ENCODE peak calls at places on chromosomes 4 and X, in nine cellular contexts. R, I, M, A, G, U, J, Z and Y are unnamed samples.

GRCh38 chr4:121711263-121712000 is 14.7 kb upstream of the ANXA5 start:
- DNase-seq in R (peak), I (peak), M (peak), A (peak), G (peak), U (no peak), J (peak), Z (peak), Y (no peak)

GRCh38 chrX:130118396-130118795 is 8.1 kb upstream of the ELF4 start:
- DNase-seq in R (no peak), I (peak), M (no peak), A (no peak), G (no peak), U (no peak), J (no peak), Z (no peak), Y (no peak)

GRCh38 chr4:89140168-89140759 is 28.9 kb downstream of the TIGD2 start:
- DNase-seq in R (no peak), I (no peak), M (no peak), A (no peak), G (no peak), U (no peak), J (no peak), Z (no peak), Y (no peak)

GRCh38 chr4:170030121-170030520 is 3.9 kb upstream of the MFAP3L start:
- DNase-seq in R (no peak), I (no peak), M (no peak), A (no peak), G (no peak), U (no peak), J (no peak), Z (no peak), Y (no peak)

GRCh38 chr4:83252782-83253405 is 31.7 kb downstream of the COQ2 start:
- DNase-seq in R (peak), I (peak), M (peak), A (peak), G (no peak), U (peak), J (peak), Z (peak), Y (peak)

GRCh38 chrX:29662759-29663503 is 552.4 kb upstream of the MAGEB2 start:
- DNase-seq in R (no peak), I (peak), M (no peak), A (no peak), G (no peak), U (no peak), J (no peak), Z (no peak), Y (peak)

GRCh38 chr4:141158219-141158618 is 24.9 kb upstream of the RNF150 start:
- DNase-seq in R (no peak), I (peak), M (peak), A (peak), G (no peak), U (no peak), J (peak), Z (no peak), Y (no peak)

GRCh38 chr4:1579834-1580686 is 104.1 kb downstream of the FAM53A start:
- DNase-seq in R (peak), I (no peak), M (peak), A (peak), G (peak), U (peak), J (peak), Z (peak), Y (peak)

GRCh38 chr4:8831221-8832129 is 40.2 kb downstream of the HMX1 start:
- DNase-seq in R (no peak), I (no peak), M (no peak), A (no peak), G (no peak), U (no peak), J (no peak), Z (no peak), Y (no peak)

GRCh38 chrX:120402363-120402762 is 40.5 kb downstream of the ATP1B4 start:
- DNase-seq in R (no peak), I (no peak), M (no peak), A (no peak), G (no peak), U (no peak), J (no peak), Z (no peak), Y (no peak)

GRCh38 chr4:79862842-79863241 is 210.2 kb downstream of the ANTXR2 start:
- DNase-seq in R (no peak), I (no peak), M (no peak), A (no peak), G (no peak), U (no peak), J (no peak), Z (no peak), Y (no peak)

GRCh38 chrX:40996886-40997530 is 88.2 kb upstream of the USP9X start:
- DNase-seq in R (no peak), I (peak), M (peak), A (peak), G (no peak), U (no peak), J (peak), Z (no peak), Y (peak)

GRCh38 chr4:98827661-98828060 is 101.3 kb downstream of the EIF4E start:
- DNase-seq in R (no peak), I (no peak), M (no peak), A (no peak), G (no peak), U (no peak), J (peak), Z (no peak), Y (no peak)

GRCh38 chr4:89006307-89006706 is 50.7 kb downstream of the FAM13A start:
- DNase-seq in R (no peak), I (no peak), M (no peak), A (no peak), G (no peak), U (no peak), J (no peak), Z (no peak), Y (no peak)

GRCh38 chr4:94469221-94469784 is 17.6 kb downstream of the PDLIM5 start:
- DNase-seq in R (no peak), I (no peak), M (no peak), A (no peak), G (no peak), U (no peak), J (no peak), Z (no peak), Y (no peak)

GRCh38 chr4:143773998-143774898 is 73.8 kb upstream of the FREM3 start:
- DNase-seq in R (no peak), I (peak), M (peak), A (peak), G (peak), U (no peak), J (peak), Z (no peak), Y (peak)

GRCh38 chr4:40524642-40525041 is 105.0 kb downstream of the RBM47 start:
- DNase-seq in R (no peak), I (peak), M (no peak), A (no peak), G (no peak), U (no peak), J (no peak), Z (no peak), Y (no peak)

GRCh38 chr4:149077142-149077541 is 634.9 kb upstream of the NR3C2 start:
- DNase-seq in R (no peak), I (peak), M (no peak), A (no peak), G (no peak), U (no peak), J (no peak), Z (no peak), Y (no peak)

GRCh38 chr4:20860878-20861277 is 160.6 kb downstream of the PACRGL start:
- DNase-seq in R (no peak), I (no peak), M (no peak), A (no peak), G (no peak), U (no peak), J (no peak), Z (no peak), Y (no peak)

GRCh38 chr4:153634737-153635353 is 49.2 kb upstream of the TLR2 start:
- DNase-seq in R (no peak), I (peak), M (no peak), A (peak), G (no peak), U (no peak), J (peak), Z (no peak), Y (no peak)

GRCh38 chr4:154189346-154189745 is 302.3 kb downstream of the DCHS2 start:
- DNase-seq in R (no peak), I (no peak), M (no peak), A (no peak), G (no peak), U (no peak), J (no peak), Z (no peak), Y (no peak)

GRCh38 chrX:29172880-29173279 is 585.6 kb downstream of the IL1RAPL1 start:
- DNase-seq in R (no peak), I (peak), M (no peak), A (no peak), G (no peak), U (no peak), J (peak), Z (no peak), Y (no peak)

GRCh38 chr4:119489305-119489704 is 139.3 kb downstream of the PDE5A start:
- DNase-seq in R (no peak), I (peak), M (no peak), A (no peak), G (no peak), U (no peak), J (no peak), Z (no peak), Y (no peak)

GRCh38 chr4:119493419-119493818 is 135.2 kb downstream of the PDE5A start:
- DNase-seq in R (no peak), I (no peak), M (no peak), A (no peak), G (no peak), U (no peak), J (peak), Z (no peak), Y (no peak)

DNA sequence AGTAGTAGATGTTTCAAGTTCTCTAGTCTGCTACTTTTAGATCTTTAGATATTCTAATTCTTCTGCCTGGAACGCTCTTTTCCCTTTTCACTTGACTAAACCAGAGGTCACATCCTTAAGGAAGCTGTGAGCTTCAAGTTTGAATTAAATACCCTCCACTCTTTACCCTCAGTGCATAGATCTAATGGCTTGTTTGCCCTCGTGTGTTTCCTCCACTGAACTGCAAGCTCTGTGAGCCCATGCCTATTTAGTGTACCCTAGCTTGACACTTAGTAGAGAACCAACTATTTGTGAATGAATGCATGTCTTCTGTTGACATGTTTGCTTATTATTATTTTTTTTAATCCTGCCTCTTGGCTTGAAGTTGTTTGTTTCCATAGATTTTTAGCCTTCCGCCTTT is 138.3 kb downstream of the PDE5A start:
- DNase-seq in R (no peak), I (peak), M (no peak), A (peak), G (no peak), U (no peak), J (peak), Z (no peak), Y (no peak)
- H3K27ac ChIP-seq in R (no peak), I (no peak), M (no peak), A (no peak), G (no peak), U (no peak), J (no peak), Z (no peak), Y (no peak)

GRCh38 chr4:185398618-185399017 is 2.0 kb downstream of the ANKRD37 start:
- DNase-seq in R (no peak), I (no peak), M (no peak), A (no peak), G (no peak), U (no peak), J (no peak), Z (no peak), Y (no peak)

GRCh38 chr4:185395255-185395955 is at the start of gene LRP2BP:
- DNase-seq in R (no peak), I (no peak), M (no peak), A (no peak), G (no peak), U (no peak), J (no peak), Z (no peak), Y (peak)

GRCh38 chr4:185396724-185397402 is at the start of gene ANKRD37:
- DNase-seq in R (peak), I (peak), M (no peak), A (peak), G (peak), U (no peak), J (no peak), Z (no peak), Y (no peak)

GRCh38 chr4:185395956-185396723 is 416 bp upstream of the LRP2BP start:
- DNase-seq in R (peak), I (peak), M (peak), A (peak), G (peak), U (peak), J (peak), Z (peak), Y (peak)

GRCh38 chr4:185399466-185399865 is 2.8 kb downstream of the ANKRD37 start:
- DNase-seq in R (no peak), I (no peak), M (no peak), A (no peak), G (no peak), U (no peak), J (no peak), Z (no peak), Y (no peak)
- H3K27ac ChIP-seq in R (no peak), I (no peak), M (no peak), A (no peak), G (no peak), U (no peak), J (no peak), Z (no peak), Y (peak)

DNA sequence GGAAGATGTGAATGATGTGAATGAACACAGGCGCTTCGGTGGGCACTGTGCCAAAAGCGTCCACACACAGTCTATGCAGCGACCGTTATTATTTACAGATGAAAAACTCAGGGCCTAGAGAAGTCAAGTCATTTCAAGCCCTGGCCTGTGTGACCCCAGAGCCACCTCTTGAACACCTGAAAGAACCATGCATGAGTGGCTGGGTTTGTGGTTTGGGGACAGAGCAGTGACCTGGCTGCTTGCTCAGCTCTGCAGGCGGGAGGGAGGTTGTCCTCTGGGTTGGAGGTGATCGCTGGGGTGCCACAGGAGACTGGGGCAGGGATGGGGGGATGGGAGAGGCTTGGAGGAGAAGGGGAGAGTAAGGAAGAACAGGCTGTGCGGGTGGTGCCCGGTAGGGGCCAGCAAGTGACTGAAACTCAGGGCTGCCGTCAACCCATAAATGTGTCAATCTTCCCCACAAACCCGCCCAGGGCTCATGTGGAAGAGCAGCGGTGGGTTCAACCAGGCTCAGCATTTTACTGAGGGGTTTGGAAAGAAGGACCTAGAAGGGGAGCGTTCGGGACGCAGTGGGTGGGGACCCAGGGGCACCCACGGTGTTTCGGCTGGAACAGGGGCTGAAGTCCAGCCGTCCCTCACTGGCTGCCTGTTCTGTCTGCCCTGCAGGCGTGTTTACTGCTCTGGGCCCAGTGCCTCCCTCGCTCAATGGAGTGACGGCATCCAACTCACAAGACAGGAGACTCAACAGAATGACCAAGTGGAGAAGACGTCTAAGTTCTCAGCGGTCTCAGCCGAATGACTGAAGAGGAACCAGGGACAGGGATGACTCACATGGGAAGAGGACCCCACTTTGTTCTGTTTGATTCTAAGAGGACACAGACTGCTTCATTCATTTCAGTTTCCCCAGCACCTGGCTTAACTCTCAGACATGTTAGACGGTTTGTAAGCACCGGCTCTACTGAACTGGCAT is 167.8 kb downstream of the AFAP1 start:
- DNase-seq in R (no peak), I (no peak), M (no peak), A (no peak), G (peak), U (no peak), J (no peak), Z (no peak), Y (no peak)
- H3K27ac ChIP-seq in R (no peak), I (no peak), M (no peak), A (no peak), G (no peak), U (no peak), J (no peak), Z (no peak), Y (no peak)

GRCh38 chrX:154020500-154021115 is 906 bp upstream of the IRAK1 start:
- DNase-seq in R (no peak), I (no peak), M (no peak), A (no peak), G (no peak), U (no peak), J (no peak), Z (no peak), Y (no peak)

GRCh38 chrX:154021131-154021611 is 1.5 kb upstream of the IRAK1 start:
- DNase-seq in R (no peak), I (peak), M (no peak), A (no peak), G (no peak), U (no peak), J (no peak), Z (no peak), Y (no peak)

GRCh38 chrX:154023276-154024000 is 3.7 kb upstream of the IRAK1 start:
- DNase-seq in R (no peak), I (no peak), M (no peak), A (no peak), G (no peak), U (no peak), J (no peak), Z (no peak), Y (no peak)

GRCh38 chrX:154022716-154023115 is 3.0 kb upstream of the IRAK1 start:
- DNase-seq in R (no peak), I (no peak), M (no peak), A (no peak), G (no peak), U (no peak), J (no peak), Z (no peak), Y (no peak)

GRCh38 chrX:154022108-154022507 is 2.4 kb upstream of the IRAK1 start:
- DNase-seq in R (no peak), I (no peak), M (no peak), A (no peak), G (no peak), U (no peak), J (no peak), Z (no peak), Y (no peak)
- H3K27ac ChIP-seq in R (peak), I (no peak), M (no peak), A (no peak), G (no peak), U (peak), J (no peak), Z (no peak), Y (no peak)

GRCh38 chr4:168666531-168666930 is 169.7 kb downstream of the PALLD start:
- DNase-seq in R (no peak), I (peak), M (no peak), A (no peak), G (no peak), U (no peak), J (peak), Z (no peak), Y (no peak)

GRCh38 chr4:168667397-168667796 is 170.5 kb downstream of the PALLD start:
- DNase-seq in R (no peak), I (no peak), M (no peak), A (no peak), G (no peak), U (no peak), J (no peak), Z (no peak), Y (no peak)

GRCh38 chr4:168664242-168664897 is 167.5 kb downstream of the PALLD start:
- DNase-seq in R (no peak), I (no peak), M (no peak), A (no peak), G (no peak), U (no peak), J (no peak), Z (no peak), Y (no peak)

GRCh38 chr4:168659971-168660465 is 163.2 kb downstream of the PALLD start:
- DNase-seq in R (no peak), I (no peak), M (no peak), A (no peak), G (no peak), U (no peak), J (no peak), Z (no peak), Y (no peak)

DNA sequence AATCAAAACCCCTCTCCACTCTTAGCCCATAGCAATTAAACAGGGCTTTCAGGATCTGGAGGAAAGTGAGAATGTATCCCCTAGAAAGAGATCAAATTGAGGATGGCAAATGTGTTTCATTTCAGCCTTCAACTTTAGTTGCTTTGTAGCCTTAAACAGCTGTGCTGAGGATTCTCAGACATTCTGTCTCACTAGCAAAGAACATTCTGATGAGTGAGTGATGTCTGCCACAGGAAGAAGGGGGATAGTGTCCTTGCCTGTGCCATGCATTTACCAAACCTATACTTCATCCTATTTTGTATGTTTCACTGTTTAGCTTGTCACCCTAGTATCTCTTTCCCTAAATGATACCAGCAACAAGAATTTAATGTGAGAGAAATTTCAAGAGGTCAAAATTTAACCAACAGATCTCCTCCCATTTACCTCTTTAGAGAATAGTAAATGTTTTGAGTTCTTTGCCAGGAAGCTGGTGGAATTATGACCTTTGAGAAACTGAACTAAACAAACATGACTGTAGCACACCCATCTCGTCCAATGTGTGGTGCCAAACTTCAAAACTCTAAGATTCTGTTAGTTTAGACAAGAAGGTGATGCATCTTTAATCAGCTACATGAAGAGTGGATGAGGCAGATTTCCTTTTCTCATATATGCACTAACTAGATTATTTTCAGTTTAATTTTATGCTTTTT is 165.6 kb downstream of the PALLD start:
- DNase-seq in R (no peak), I (no peak), M (no peak), A (no peak), G (no peak), U (no peak), J (no peak), Z (no peak), Y (no peak)
- H3K27ac ChIP-seq in R (no peak), I (no peak), M (no peak), A (no peak), G (peak), U (no peak), J (no peak), Z (no peak), Y (no peak)

GRCh38 chr4:105895324-105895608 is at the start of gene NPNT:
- DNase-seq in R (no peak), I (no peak), M (no peak), A (peak), G (no peak), U (no peak), J (no peak), Z (no peak), Y (no peak)
- H3K27ac ChIP-seq in R (peak), I (no peak), M (no peak), A (no peak), G (no peak), U (no peak), J (no peak), Z (no peak), Y (no peak)

DNA sequence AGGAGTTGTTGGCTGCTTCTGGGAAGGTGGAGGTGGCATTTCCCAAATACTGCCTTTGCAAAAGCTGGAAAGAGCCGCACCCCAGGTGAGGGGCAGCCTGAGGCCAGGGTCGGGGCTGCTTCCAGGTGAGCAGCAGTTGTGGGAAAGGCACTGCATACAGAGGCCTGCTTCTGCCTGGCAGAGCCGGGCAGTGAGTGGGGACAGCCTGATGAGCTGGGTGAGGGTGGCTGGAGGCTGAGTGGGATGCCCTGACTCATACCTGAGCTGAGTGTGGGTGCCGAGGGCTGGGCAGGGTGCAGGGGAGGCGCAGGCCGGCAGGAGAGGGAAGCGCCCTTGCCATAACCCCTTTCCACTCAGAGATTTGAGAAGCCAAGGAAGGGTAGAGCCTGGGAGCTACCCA is 6.5 kb upstream of the PSAPL1 start:
- DNase-seq in R (no peak), I (no peak), M (no peak), A (no peak), G (no peak), U (no peak), J (no peak), Z (no peak), Y (no peak)
- H3K27ac ChIP-seq in R (no peak), I (no peak), M (no peak), A (no peak), G (no peak), U (no peak), J (no peak), Z (no peak), Y (no peak)